ENCODE peak calls at places on chromosome 1, in six cellular contexts. K is sigmoid colon; W is T-helper 17 cell; D is astrocyte of the spinal cord; G is stimulated activated CD8-positive, alpha-beta memory T cell treated with anti-CD3 and anti-CD28 coated beads, Interleukin-4, amount 100 ng/mL, for 24 hours; O is T-helper 2 cell treated with Interferon-gamma antibody and Interleukin-4, amounts not matched to agents 5 μg/mL and 100 μg/mL, for 36 hours. V is an unnamed sample.

GRCh38 chr1:45026446-45026845 is 14.4 kb downstream of the UROD start:
- DNase-seq in G (no peak), K (no peak), D (no peak), W (no peak), O (no peak), V (no peak)

GRCh38 chr1:172356620-172357019 is 63.9 kb upstream of the C1orf105 start:
- DNase-seq in K (no peak), G (no peak), O (no peak), D (peak; percentile 69), W (no peak), V (no peak)

GRCh38 chr1:156126701-156127534 is 12.4 kb downstream of the LMNA start:
- DNase-seq in O (peak; percentile 93), K (peak; percentile 84), D (peak; percentile 90), W (peak; percentile 68), G (peak; percentile 73), V (no peak)

GRCh38 chr1:13513885-13514546 is at the start of gene LRRC38:
- DNase-seq in W (no peak), G (no peak), K (no peak), O (no peak), D (no peak), V (peak; percentile 54)

GRCh38 chr1:18569811-18570545 is 60.7 kb upstream of the PAX7 start:
- DNase-seq in W (no peak), G (no peak), O (no peak), K (no peak), D (no peak), V (no peak)

GRCh38 chr1:161718559-161719324 is 2.6 kb upstream of the FCRLB start:
- DNase-seq in D (no peak), W (no peak), K (no peak), O (no peak), G (no peak), V (no peak)

GRCh38 chr1:78716186-78716585 is 66.6 kb downstream of the IFI44 start:
- DNase-seq in G (no peak), O (no peak), D (peak; percentile 60), W (no peak), K (no peak), V (no peak)

GRCh38 chr1:205348559-205349477 is 7.9 kb downstream of the KLHDC8A start:
- DNase-seq in K (no peak), G (no peak), W (no peak), D (no peak), O (no peak), V (no peak)

GRCh38 chr1:147217142-147217541 is 8.0 kb downstream of the FMO5 start:
- DNase-seq in W (no peak), D (no peak), K (no peak), G (no peak), O (no peak), V (no peak)

GRCh38 chr1:232574077-232574476 is 55.9 kb downstream of the SIPA1L2 start:
- DNase-seq in O (no peak), W (no peak), D (no peak), K (no peak), G (no peak), V (no peak)

GRCh38 chr1:154770897-154771594 is 99.0 kb downstream of the KCNN3 start:
- DNase-seq in G (no peak), W (no peak), D (no peak), O (no peak), K (peak; percentile 24), V (no peak)

GRCh38 chr1:208249300-208249699 is 5.1 kb upstream of the PLXNA2 start:
- DNase-seq in D (no peak), W (no peak), O (no peak), G (no peak), K (no peak), V (no peak)

GRCh38 chr1:59653968-59654367 is 160.8 kb upstream of the HOOK1 start:
- DNase-seq in G (no peak), W (no peak), O (no peak), K (no peak), D (no peak), V (no peak)

GRCh38 chr1:85573348-85573747 is 7.2 kb upstream of the CCN1 start:
- DNase-seq in D (no peak), W (no peak), K (no peak), G (no peak), O (no peak), V (no peak)

GRCh38 chr1:56461158-56462127 is 117.9 kb downstream of the PLPP3 start:
- DNase-seq in O (no peak), W (no peak), K (no peak), D (no peak), G (no peak), V (peak; percentile 8)

GRCh38 chr1:200336111-200336845 is 73.6 kb downstream of the ZNF281 start:
- DNase-seq in O (no peak), D (peak; percentile 35), W (no peak), K (no peak), G (no peak), V (no peak)

GRCh38 chr1:198517623-198518022 is 22.9 kb downstream of the ATP6V1G3 start:
- DNase-seq in W (no peak), D (no peak), G (no peak), K (no peak), O (no peak), V (no peak)

GRCh38 chr1:30912203-30912602 is 3.6 kb upstream of the SDC3 start:
- DNase-seq in W (no peak), G (no peak), K (peak; percentile 45), O (no peak), D (no peak), V (no peak)

GRCh38 chr1:167447521-167448136 is 70.7 kb downstream of the CD247 start:
- DNase-seq in W (peak; percentile 37), O (peak; percentile 81), D (no peak), K (no peak), G (peak; percentile 50), V (no peak)

GRCh38 chr1:84959294-84959693 is 37.6 kb downstream of the MCOLN2 start:
- DNase-seq in G (no peak), D (no peak), O (peak; percentile 73), W (no peak), K (no peak), V (no peak)

GRCh38 chr1:243793298-243793697 is 56.7 kb downstream of the AKT3 start:
- DNase-seq in W (no peak), K (no peak), G (no peak), O (no peak), D (no peak), V (no peak)

GRCh38 chr1:35062518-35063196 is 16.5 kb upstream of the ZMYM1 start:
- DNase-seq in G (no peak), K (no peak), W (no peak), O (no peak), D (peak; percentile 36), V (no peak)